ENCODE peak calls at places on chromosomes 5 and 9, in ten cellular contexts. G is B cell; X is mucosa of descending colon; Y is foreskin fibroblast; F is CD8-positive, alpha-beta T cell; I is heart left ventricle; D is progenitor cell of endocrine pancreas; U is PC-9; H is fibroblast of pulmonary artery; N is IMR-90. Q is an unnamed sample.

GRCh38 chr9:127185931-127186781 is 63.7 kb upstream of the ANGPTL2 start:
- DNase-seq in G (no peak), X (peak; percentile 64), Y (peak; percentile 94), F (no peak), I (peak; percentile 90), D (no peak), U (no peak), H (peak; percentile 99), N (peak; percentile 84), Q (peak; percentile 49)

GRCh38 chr9:93183663-93184438 is at the start of gene WNK2:
- DNase-seq in G (peak; percentile 63), X (peak; percentile 67), Y (no peak), F (peak; percentile 22), I (no peak), D (peak; percentile 57), U (no peak), H (no peak), N (no peak), Q (peak; percentile 63)

GRCh38 chr9:33139421-33140228 is 27.5 kb downstream of the B4GALT1 start:
- DNase-seq in G (no peak), X (peak; percentile 52), Y (peak; percentile 93), F (no peak), I (peak; percentile 83), D (no peak), U (no peak), H (peak; percentile 95), N (peak; percentile 96), Q (peak; percentile 58)

GRCh38 chr9:138104251-138105122 is 226.9 kb downstream of the CACNA1B start:
- DNase-seq in G (no peak), X (no peak), Y (no peak), F (no peak), I (no peak), D (no peak), U (no peak), H (no peak), N (no peak), Q (no peak)

GRCh38 chr9:124813496-124814177 is 36.7 kb downstream of the OLFML2A start:
- DNase-seq in G (no peak), X (no peak), Y (no peak), F (no peak), I (no peak), D (no peak), U (no peak), H (no peak), N (no peak), Q (no peak)

GRCh38 chr9:129656795-129657390 is 8.6 kb upstream of the PRRX2 start:
- DNase-seq in G (no peak), X (no peak), Y (peak; percentile 70), F (no peak), I (no peak), D (no peak), U (peak; percentile 69), H (no peak), N (peak; percentile 85), Q (no peak)

GRCh38 chr5:101009758-101010519 is 106.9 kb upstream of the ST8SIA4 start:
- DNase-seq in G (peak; percentile 26), X (no peak), Y (no peak), F (no peak), I (no peak), D (no peak), U (no peak), H (no peak), N (no peak), Q (no peak)

GRCh38 chr9:121954477-121955175 is 138.5 kb downstream of the TTLL11 start:
- DNase-seq in G (no peak), X (no peak), Y (peak; percentile 62), F (no peak), I (peak; percentile 28), D (no peak), U (no peak), H (peak; percentile 88), N (peak; percentile 78), Q (no peak)

GRCh38 chr9:5850735-5851122 is 17.8 kb upstream of the ERMP1 start:
- DNase-seq in G (no peak), X (no peak), Y (no peak), F (no peak), I (no peak), D (no peak), U (no peak), H (no peak), N (no peak), Q (no peak)

GRCh38 chr9:113844466-113844865 is 31.6 kb upstream of the ZNF618 start:
- DNase-seq in G (no peak), X (no peak), Y (peak; percentile 2), F (no peak), I (no peak), D (no peak), U (no peak), H (no peak), N (no peak), Q (no peak)

DNA sequence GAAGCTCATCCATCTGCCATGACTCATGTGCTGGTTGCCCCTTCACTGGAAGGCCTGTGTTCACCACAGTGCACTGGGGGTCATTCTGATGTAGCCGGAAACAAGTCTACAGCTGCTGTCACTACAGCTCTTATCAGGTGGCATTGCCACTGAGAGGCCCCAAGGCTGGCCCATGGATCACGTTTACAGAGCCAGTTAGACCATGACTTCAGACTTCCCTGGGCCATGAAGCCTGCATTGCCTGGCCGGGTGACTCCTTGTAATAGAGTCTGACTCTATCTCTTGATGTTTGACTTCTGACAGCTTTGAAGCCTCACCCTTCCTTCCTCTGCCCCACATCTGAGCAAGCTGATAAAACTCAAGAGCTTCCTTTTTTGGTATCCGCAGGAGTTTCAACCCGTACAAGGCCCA is 473.5 kb upstream of the DAP start:
- DNase-seq in G (no peak), X (peak; percentile 5), Y (no peak), F (peak; percentile 11), I (peak; percentile 30), D (no peak), U (no peak), H (no peak), N (no peak), Q (no peak)
- TF ChIP-seq CTCF in G (no peak), X (no peak), Y (no peak), F (no peak), I (no peak), D (no peak), U (no peak), H (no peak), N (no peak), Q (no peak)

DNA sequence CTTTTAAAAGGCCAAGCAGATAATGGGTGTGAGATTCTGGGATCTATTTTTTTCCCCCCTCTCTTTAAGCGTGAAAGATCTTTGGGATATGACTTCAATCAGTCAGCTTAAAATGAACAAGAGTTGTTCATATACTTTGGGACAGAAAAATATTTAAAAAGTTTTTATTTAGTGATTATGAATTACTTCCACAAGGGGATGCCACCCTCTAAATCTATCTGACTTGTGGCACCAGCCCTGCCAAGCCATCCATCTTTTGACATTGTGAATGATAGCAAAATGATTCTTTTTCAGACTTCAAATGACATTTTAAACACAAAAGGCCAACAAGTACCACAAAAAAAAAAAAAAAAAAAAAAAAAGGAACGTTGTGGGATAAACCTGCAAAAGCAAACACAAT is 111.0 kb upstream of the HMHB1 start:
- DNase-seq in G (no peak), X (no peak), Y (no peak), F (no peak), I (no peak), D (no peak), U (no peak), H (no peak), N (no peak), Q (no peak)
- TF ChIP-seq CTCF in G (no peak), X (no peak), Y (no peak), F (no peak), I (no peak), D (no peak), U (peak; percentile 19), H (no peak), N (peak; percentile 19), Q (no peak)

DNA sequence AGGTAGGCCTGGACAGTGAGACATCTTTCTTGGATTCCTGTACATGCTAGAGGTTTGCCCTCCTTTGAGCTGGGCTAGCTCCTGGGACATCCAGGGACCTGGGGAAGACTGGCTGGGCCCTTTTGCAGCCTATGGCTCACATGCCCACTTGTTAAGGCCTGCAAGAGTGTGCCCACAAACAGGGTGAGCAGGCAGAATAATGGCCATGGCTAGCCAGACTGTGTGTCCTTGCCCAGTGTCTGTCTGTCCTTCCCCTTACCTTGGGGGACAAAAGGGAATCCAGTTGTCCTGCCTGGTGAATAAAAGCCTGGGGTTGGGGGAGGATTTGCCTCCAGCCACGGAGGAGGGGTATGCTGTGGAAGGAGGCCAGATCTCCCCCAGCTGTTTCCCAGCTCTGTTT is 13.0 kb upstream of the CXXC5 start:
- DNase-seq in G (no peak), X (peak; percentile 17), Y (no peak), F (no peak), I (no peak), D (no peak), U (no peak), H (no peak), N (no peak), Q (no peak)
- TF ChIP-seq CTCF in G (no peak), X (no peak), Y (no peak), F (no peak), I (no peak), D (no peak), U (no peak), H (no peak), N (no peak), Q (no peak)

GRCh38 chr5:115366223-115366622 is 69.8 kb upstream of the CCDC112 start:
- DNase-seq in G (no peak), X (no peak), Y (peak; percentile 91), F (no peak), I (no peak), D (no peak), U (peak; percentile 97), H (peak; percentile 95), N (peak; percentile 94), Q (no peak)
- TF ChIP-seq CTCF in G (no peak), X (no peak), Y (no peak), F (no peak), I (no peak), D (no peak), U (no peak), H (peak; percentile 12), N (no peak), Q (no peak)